ENCODE peak calls at places on chromosomes 4 and X, in five cellular contexts. J is GM12892, V is HepG2, Z is K562, L is GM12878. F is an unnamed sample.

GRCh38 chr4:113555868-113556267 is 205.7 kb downstream of the CAMK2D start:
- DNase-seq in Z (no peak), L (no peak), V (no peak), J (no peak), F (no peak)

GRCh38 chr4:69196209-69196965 is 18.2 kb downstream of the UGT2B11 start:
- DNase-seq in Z (no peak), V (no peak), J (no peak), L (no peak), F (no peak)

GRCh38 chr4:93261207-93261606 is 567.3 kb upstream of the ATOH1 start:
- DNase-seq in Z (no peak), L (no peak), V (no peak), J (no peak), F (no peak)

GRCh38 chr4:20629180-20630115 is 70.8 kb upstream of the PACRGL start:
- DNase-seq in Z (no peak), V (no peak), J (no peak), L (no peak), F (no peak)

GRCh38 chr4:180767330-180767729 is 1475.9 kb upstream of the TENM3 start:
- DNase-seq in J (no peak), Z (no peak), L (no peak), V (no peak), F (no peak)

GRCh38 chrX:107135076-107135964 is 16.7 kb upstream of the RBM41 start:
- DNase-seq in V (peak), L (no peak), J (no peak), Z (peak), F (no peak)

GRCh38 chr4:137471895-137472294 is 60.4 kb downstream of the PCDH18 start:
- DNase-seq in J (no peak), L (no peak), Z (no peak), V (no peak), F (no peak)

GRCh38 chr4:589219-589963 is 13.3 kb upstream of the TMEM271 start:
- DNase-seq in L (no peak), Z (no peak), V (no peak), J (no peak), F (no peak)

GRCh38 chr4:24969486-24969885 is 56.6 kb upstream of the CCDC149 start:
- DNase-seq in J (no peak), L (no peak), V (no peak), Z (no peak), F (no peak)

GRCh38 chr4:180823116-180823515 is 1420.1 kb upstream of the TENM3 start:
- DNase-seq in J (no peak), V (no peak), Z (no peak), L (no peak), F (no peak)

GRCh38 chrX:92351531-92351930 is 572.4 kb downstream of the PCDH11X start:
- DNase-seq in V (no peak), Z (no peak), L (no peak), J (no peak), F (no peak)

GRCh38 chr4:30875659-30876269 is 155.6 kb downstream of the PCDH7 start:
- DNase-seq in J (no peak), V (no peak), L (no peak), Z (no peak), F (no peak)

GRCh38 chrX:102976793-102977495 is 39.9 kb downstream of the RAB40AL start:
- DNase-seq in L (no peak), J (no peak), Z (no peak), V (no peak), F (no peak)

GRCh38 chr4:188411805-188412204 is 272.6 kb downstream of the TRIML1 start:
- DNase-seq in V (no peak), L (no peak), Z (peak), J (no peak), F (no peak)

GRCh38 chr4:176753049-176753448 is 39.7 kb downstream of the VEGFC start:
- DNase-seq in J (no peak), V (no peak), Z (no peak), L (no peak), F (no peak)

GRCh38 chr4:136156947-136157346 is 1375.3 kb downstream of the PCDH18 start:
- DNase-seq in Z (no peak), V (no peak), J (no peak), L (no peak), F (no peak)

GRCh38 chr4:168574581-168575295 is 77.9 kb downstream of the PALLD start:
- DNase-seq in J (no peak), L (no peak), V (no peak), Z (no peak), F (no peak)

GRCh38 chr4:182806259-182807252 is 110.6 kb downstream of the DCTD start:
- DNase-seq in V (peak), Z (peak), L (no peak), J (peak), F (peak)

GRCh38 chrX:2266445-2267349 is 234.1 kb downstream of the DHRSX start:
- DNase-seq in L (no peak), V (no peak), Z (no peak), J (no peak), F (no peak)

GRCh38 chrX:19774905-19775304 is 112.5 kb downstream of the SH3KBP1 start:
- DNase-seq in V (no peak), J (no peak), Z (no peak), L (no peak), F (no peak)

GRCh38 chrX:17226736-17227135 is 148.3 kb upstream of the NHS start:
- DNase-seq in Z (no peak), L (no peak), J (no peak), V (no peak), F (no peak)

GRCh38 chr4:3026531-3026930 is 47.8 kb downstream of the HTT-AS start:
- DNase-seq in Z (no peak), L (no peak), J (no peak), V (no peak), F (no peak)

GRCh38 chr4:81757706-81758105 is 286.0 kb upstream of the RASGEF1B start:
- DNase-seq in J (no peak), Z (no peak), V (no peak), L (no peak), F (no peak)

GRCh38 chr4:101846550-101846949 is 56.0 kb downstream of the BANK1 start:
- DNase-seq in Z (no peak), J (no peak), L (no peak), V (no peak), F (no peak)

GRCh38 chrX:36650622-36651021 is 357.5 kb upstream of the FAM47C start:
- DNase-seq in Z (no peak), J (no peak), L (no peak), V (no peak), F (no peak)

GRCh38 chrX:13046035-13046851 is 1.8 kb upstream of the FAM9C start:
- DNase-seq in V (no peak), L (no peak), J (no peak), Z (no peak), F (no peak)

GRCh38 chr4:24984602-24985532 is 45.9 kb downstream of the LGI2 start:
- DNase-seq in Z (no peak), V (no peak), L (no peak), J (no peak), F (no peak)

GRCh38 chr4:3643518-3644433 is 111.6 kb upstream of the LRPAP1 start:
- DNase-seq in L (no peak), J (no peak), V (no peak), Z (no peak), F (no peak)

GRCh38 chrX:149302705-149303104 is 202.4 kb downstream of the IDS start:
- DNase-seq in J (no peak), L (no peak), Z (no peak), V (no peak), F (no peak)

GRCh38 chr4:53196872-53197759 is 168.7 kb downstream of the SCFD2 start:
- DNase-seq in L (peak), V (peak), Z (peak), J (peak), F (no peak)

GRCh38 chr4:182062936-182063335 is 180.3 kb upstream of the TENM3 start:
- DNase-seq in L (no peak), Z (no peak), J (no peak), V (no peak), F (no peak)

GRCh38 chr4:164438321-164438720 is 315.6 kb upstream of the SMIM31 start:
- DNase-seq in L (no peak), Z (no peak), V (no peak), J (no peak), F (no peak)

GRCh38 chr4:151014521-151015457 is at the start of gene LRBA:
- DNase-seq in V (peak), L (peak), J (peak), Z (peak), F (peak)
- TF ChIP-seq POLR2AphosphoS5 in V (peak), L (no peak), J (no peak), Z (peak), F (no peak)

GRCh38 chr4:173040200-173040599 is 128.4 kb upstream of the GALNT7 start:
- DNase-seq in Z (no peak), J (no peak), V (no peak), L (no peak), F (no peak)
- TF ChIP-seq POLR2A in Z (no peak), J (no peak), V (no peak), L (no peak), F (no peak)

DNA sequence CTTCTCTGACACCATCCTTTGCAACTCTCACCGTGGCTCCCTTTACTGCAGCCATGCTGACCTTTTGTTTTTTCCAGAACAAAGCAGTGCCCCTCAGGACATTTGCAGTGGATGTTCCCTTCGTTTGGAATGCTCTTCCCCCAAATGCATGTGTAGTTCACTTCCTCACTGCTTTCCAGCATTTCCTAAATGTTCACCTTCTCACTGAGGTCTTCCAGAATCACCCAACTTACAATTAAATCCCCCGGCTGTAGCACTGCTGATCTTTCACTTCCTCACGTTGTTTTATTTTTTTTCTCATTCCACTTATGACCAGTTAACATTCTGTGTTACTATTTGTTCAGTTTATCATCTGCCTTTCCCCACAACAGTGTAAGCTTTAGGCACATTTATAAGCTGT is 73.1 kb downstream of the GASK1B start:
- DNase-seq in V (no peak), Z (no peak), L (no peak), J (no peak), F (no peak)
- TF ChIP-seq TAF1 in V (no peak), Z (no peak), L (no peak), J (no peak), F (no peak)

GRCh38 chr4:96347582-96347981 is 507.7 kb downstream of the PDHA2 start:
- DNase-seq in J (no peak), Z (no peak), V (no peak), L (no peak), F (no peak)

GRCh38 chr4:96355414-96355813 is 515.5 kb downstream of the PDHA2 start:
- DNase-seq in V (no peak), J (no peak), Z (no peak), L (no peak), F (no peak)

GRCh38 chr4:96354036-96354712 is 514.3 kb downstream of the PDHA2 start:
- DNase-seq in J (no peak), Z (no peak), V (no peak), L (no peak), F (no peak)

GRCh38 chr4:96356591-96357360 is 516.9 kb downstream of the PDHA2 start:
- DNase-seq in Z (no peak), V (no peak), L (no peak), J (no peak), F (no peak)

DNA sequence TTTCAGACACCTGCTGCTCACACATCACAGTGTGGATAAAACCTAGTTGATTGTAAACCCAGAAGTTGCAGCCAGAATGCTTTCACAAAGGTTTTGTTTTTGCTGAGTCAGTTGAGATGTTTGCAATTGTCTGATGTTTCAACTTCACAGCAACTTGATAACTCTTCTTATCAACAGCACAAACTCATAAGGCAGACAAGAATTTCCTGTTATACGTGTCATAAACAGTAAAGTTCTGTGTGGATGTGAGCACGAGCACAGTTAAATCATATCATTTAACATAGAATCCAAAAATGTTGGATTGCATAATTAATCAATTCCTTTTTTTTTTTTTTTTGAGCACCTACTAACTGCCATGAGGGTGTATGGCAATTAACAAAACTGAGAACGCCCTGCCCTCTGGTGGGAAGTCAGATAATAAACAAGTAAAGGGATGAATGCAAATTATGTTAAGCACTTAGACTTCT is 512.2 kb downstream of the PDHA2 start:
- DNase-seq in J (no peak), V (peak), Z (peak), L (no peak), F (no peak)
- TF ChIP-seq POLR2AphosphoS5 in J (no peak), V (no peak), Z (no peak), L (no peak), F (no peak)

DNA sequence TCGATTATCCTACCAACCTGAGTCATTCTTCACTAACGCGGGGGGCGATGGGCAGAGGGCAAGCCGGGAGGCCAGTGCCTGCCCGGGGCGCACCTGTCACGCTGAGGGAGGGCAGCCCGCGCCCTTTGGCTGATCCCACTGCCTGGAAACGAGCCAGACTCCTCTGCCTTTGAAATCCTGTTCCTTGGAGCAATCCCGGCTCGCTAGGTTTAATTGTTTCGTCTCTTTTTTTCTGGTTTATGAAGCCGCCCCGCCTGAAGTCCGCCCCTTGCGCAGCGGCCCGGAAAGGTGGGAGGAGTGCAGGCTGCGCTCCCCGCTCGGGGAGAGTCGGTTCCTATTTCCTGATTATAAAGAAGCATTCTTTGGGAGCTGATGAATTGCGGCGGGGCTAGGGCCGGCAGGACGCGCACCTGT is 484.2 kb downstream of the BCOR start:
- DNase-seq in Z (no peak), V (no peak), L (no peak), J (peak), F (no peak)
- TF ChIP-seq POLR2A in Z (no peak), V (no peak), L (no peak), J (no peak), F (no peak)

F was measured in GM12891.